ENCODE peak calls at places on chromosomes 1 and 21, in seven cellular contexts. F, B, O, A, K, I and N are unnamed samples.
A peak's percentile ranks its signal among the peaks of the same experiment; 100 is the strongest.

GRCh38 chr1:43932786-43933385 is 715 bp upstream of the ARTN start:
- DNase-seq in F (no peak), B (no peak), O (no peak), A (peak; percentile 69), K (no peak), I (no peak), N (no peak)

GRCh38 chr1:116396769-116397168 is 23.7 kb downstream of the ATP1A1 start:
- DNase-seq in F (no peak), B (no peak), O (no peak), A (no peak), K (no peak), I (no peak), N (no peak)

GRCh38 chr1:151887028-151887427 is 22.3 kb downstream of the THEM4 start:
- DNase-seq in F (no peak), B (no peak), O (no peak), A (peak; percentile 60), K (no peak), I (no peak), N (no peak)

GRCh38 chr1:112904071-112904830 is 51.7 kb downstream of the SLC16A1 start:
- DNase-seq in F (no peak), B (no peak), O (no peak), A (peak; percentile 94), K (no peak), I (no peak), N (no peak)

GRCh38 chr1:176864211-176864610 is 300.3 kb downstream of the ASTN1 start:
- DNase-seq in F (no peak), B (no peak), O (no peak), A (no peak), K (no peak), I (no peak), N (no peak)

GRCh38 chr1:231351816-231352215 is 13.7 kb downstream of the SPRTN start:
- DNase-seq in F (no peak), B (no peak), O (no peak), A (no peak), K (no peak), I (no peak), N (no peak)

GRCh38 chr1:199948587-199949280 is 78.8 kb upstream of the NR5A2 start:
- DNase-seq in F (no peak), B (no peak), O (no peak), A (peak; percentile 12), K (no peak), I (no peak), N (no peak)

GRCh38 chr1:26799479-26800133 is 11.9 kb downstream of the PIGV start:
- DNase-seq in F (no peak), B (no peak), O (peak; percentile 66), A (peak; percentile 84), K (peak; percentile 39), I (peak; percentile 69), N (peak; percentile 55)

GRCh38 chr1:53663525-53664300 is 75.3 kb downstream of the GLIS1 start:
- DNase-seq in F (no peak), B (no peak), O (no peak), A (no peak), K (no peak), I (peak; percentile 53), N (no peak)

GRCh38 chr21:33033094-33033951 is 7.6 kb downstream of the OLIG2 start:
- DNase-seq in F (peak; percentile 44), B (no peak), O (no peak), A (no peak), K (no peak), I (no peak), N (no peak)

GRCh38 chr1:234856719-234857310 is 246.8 kb upstream of the IRF2BP2 start:
- DNase-seq in F (no peak), B (no peak), O (no peak), A (no peak), K (no peak), I (no peak), N (peak; percentile 63)

GRCh38 chr1:21104683-21105082 is 72.0 kb downstream of the EIF4G3 start:
- DNase-seq in F (no peak), B (no peak), O (no peak), A (no peak), K (no peak), I (no peak), N (no peak)

GRCh38 chr1:115168026-115168425 is 78.7 kb upstream of the TSPAN2 start:
- DNase-seq in F (no peak), B (no peak), O (no peak), A (no peak), K (no peak), I (no peak), N (no peak)

GRCh38 chr1:204578867-204579664 is 62.9 kb downstream of the MDM4 start:
- DNase-seq in F (peak; percentile 61), B (no peak), O (no peak), A (no peak), K (no peak), I (peak; percentile 72), N (peak; percentile 33)

GRCh38 chr1:29736582-29737188 is 500.4 kb downstream of the PTPRU start:
- DNase-seq in F (peak; percentile 93), B (peak; percentile 59), O (no peak), A (peak; percentile 53), K (no peak), I (no peak), N (no peak)

GRCh38 chr21:38266732-38267131 is 9.9 kb downstream of the KCNJ15 start:
- DNase-seq in F (no peak), B (no peak), O (no peak), A (peak; percentile 72), K (no peak), I (no peak), N (no peak)

GRCh38 chr1:32249831-32250525 is 1.1 kb upstream of the LCK start:
- DNase-seq in F (no peak), B (peak; percentile 51), O (peak; percentile 41), A (peak; percentile 35), K (peak; percentile 93), I (peak; percentile 75), N (peak; percentile 34)

GRCh38 chr1:246769306-246769705 is 45.1 kb downstream of the SCCPDH start:
- DNase-seq in F (no peak), B (no peak), O (peak; percentile 76), A (peak; percentile 79), K (no peak), I (no peak), N (no peak)

GRCh38 chr1:176110203-176110602 is 96.9 kb downstream of the COP1 start:
- DNase-seq in F (no peak), B (no peak), O (no peak), A (peak; percentile 58), K (no peak), I (no peak), N (no peak)

GRCh38 chr1:44808938-44809917 is 905 bp downstream of the BTBD19 start:
- DNase-seq in F (no peak), B (peak; percentile 36), O (peak; percentile 68), A (peak; percentile 86), K (peak; percentile 96), I (peak; percentile 73), N (peak; percentile 67)

GRCh38 chr1:81449786-81450185 is 350.9 kb upstream of the ADGRL2 start:
- DNase-seq in F (no peak), B (no peak), O (no peak), A (peak; percentile 40), K (no peak), I (no peak), N (no peak)

GRCh38 chr1:241138248-241138647 is 218.8 kb downstream of the RGS7 start:
- DNase-seq in F (no peak), B (no peak), O (no peak), A (no peak), K (no peak), I (no peak), N (no peak)

GRCh38 chr1:241140670-241141069 is 216.3 kb downstream of the RGS7 start:
- DNase-seq in F (no peak), B (no peak), O (no peak), A (no peak), K (no peak), I (no peak), N (no peak)

GRCh38 chr1:241142493-241142892 is 214.5 kb downstream of the RGS7 start:
- DNase-seq in F (no peak), B (no peak), O (no peak), A (no peak), K (no peak), I (no peak), N (no peak)

GRCh38 chr1:241136401-241136800 is 220.6 kb downstream of the RGS7 start:
- DNase-seq in F (no peak), B (no peak), O (no peak), A (no peak), K (no peak), I (no peak), N (no peak)

DNA sequence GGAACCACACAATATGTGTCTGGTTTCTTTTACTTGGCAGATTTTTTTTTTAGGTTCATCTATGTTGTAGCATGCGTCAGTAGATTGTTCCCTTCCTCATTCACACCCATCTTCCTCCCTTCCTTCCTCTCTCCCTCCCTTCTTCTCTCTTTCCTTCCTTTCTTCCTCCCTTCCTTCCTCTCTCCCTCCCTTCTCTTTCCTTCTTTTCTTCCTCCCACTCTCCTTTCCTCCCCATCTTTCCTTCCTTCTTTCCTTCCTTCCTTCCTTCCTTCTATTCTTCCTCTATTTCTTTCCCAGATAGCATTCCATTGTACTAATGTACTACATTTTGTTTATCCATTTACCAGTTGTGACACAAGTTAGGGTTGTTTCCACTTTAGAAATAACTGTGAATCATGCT is 218.0 kb downstream of the RGS7 start:
- DNase-seq in F (no peak), B (no peak), O (no peak), A (no peak), K (no peak), I (no peak), N (no peak)
- H3K36me3 ChIP-seq in F (no peaks in the 10 kb centered on the region), B (no peaks in the 10 kb centered on the region), O (no peaks in the 10 kb centered on the region), A (no peaks in the 10 kb centered on the region), K (no peaks in the 10 kb centered on the region), I (no peaks in the 10 kb centered on the region), N (no peaks in the 10 kb centered on the region)

DNA sequence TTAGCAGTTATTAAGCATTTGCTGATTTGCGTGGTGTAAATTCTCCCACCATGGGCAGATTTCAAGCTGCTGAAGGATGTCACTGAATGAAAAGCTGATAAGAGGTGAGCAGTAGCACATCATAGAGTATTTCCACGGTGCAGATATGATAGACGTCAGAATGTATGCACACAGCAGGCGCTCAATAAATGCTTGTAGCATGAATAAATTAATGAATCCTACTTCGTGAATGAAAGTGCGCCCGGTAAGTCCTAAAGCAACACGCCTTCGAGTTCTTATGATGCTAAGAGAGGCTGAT is 505 bp upstream of the UBIAD1 start:
- DNase-seq in F (no peak), B (no peak), O (no peak), A (no peak), K (no peak), I (no peak), N (no peak)
- TF ChIP-seq CTCF in F (peak; percentile 28), B (no peak), O (no peak), A (no peak), K (no peak), I (no peak), N (no peak)

DNA sequence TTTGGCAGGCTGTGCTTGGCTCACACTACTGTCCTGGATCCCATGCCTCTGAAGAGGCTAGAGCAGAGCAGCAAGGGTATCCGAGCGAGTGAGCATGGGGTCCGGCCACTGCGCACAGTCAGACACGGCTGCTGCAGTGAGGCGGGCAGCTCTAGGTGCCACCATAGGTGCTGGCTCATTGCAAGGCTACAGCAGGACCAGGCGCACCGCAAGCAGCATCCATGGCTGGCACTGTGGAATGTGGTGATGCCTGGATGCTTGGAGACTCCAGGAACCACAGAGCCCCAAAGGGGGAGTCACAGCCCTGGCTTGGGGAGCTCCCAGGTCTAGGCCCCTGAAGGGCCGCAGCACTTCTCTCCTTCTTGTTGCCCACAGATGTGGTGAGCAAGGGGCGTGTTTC is 47.2 kb downstream of the ATP6V1G3 start:
- DNase-seq in F (no peak), B (no peak), O (no peak), A (peak; percentile 63), K (no peak), I (no peak), N (no peak)
- H3K27ac ChIP-seq in F (no peak overlapping the region), B (no peak overlapping the region), O (no peak overlapping the region), A (peak overlapping the region; percentile 9), K (no peak overlapping the region), I (no peak overlapping the region), N (no peak overlapping the region)

GRCh38 chr1:33337994-33338494 is 17.1 kb upstream of the A3GALT2 start:
- DNase-seq in F (no peak), B (no peak), O (no peak), A (peak; percentile 75), K (no peak), I (no peak), N (no peak)
- H3K36me3 ChIP-seq in F (no peaks in the 10 kb centered on the region), B (peaks cover 40% of the 10 kb centered on the region), O (peaks cover 4% of the 10 kb centered on the region), A (peaks cover 11% of the 10 kb centered on the region), K (no peaks in the 10 kb centered on the region), I (peaks cover 36% of the 10 kb centered on the region), N (no peaks in the 10 kb centered on the region)